ENCODE peak calls at places on chromosomes 2 and 18, in nine cellular contexts. One of them, this sample, is unnamed.
A peak's percentile ranks its signal among the peaks of the same experiment; 100 is the strongest.

GRCh38 chr2:29747786-29748470 is 173.5 kb downstream of the ALK start:
- DNase-seq in astrocyte: peak; percentile 99
- DNase-seq in B cell: no peak
- DNase-seq in cardiac muscle cell: peak; percentile 7
- DNase-seq in mucosa of descending colon: no peak
- DNase-seq in psoas muscle: no peak
- DNase-seq in adrenal gland: no peak
- DNase-seq in cardiac fibroblast: peak; percentile 98
- DNase-seq in K562: no peak
- DNase-seq in this sample: peak; percentile 25

GRCh38 chr18:48939368-48940097 is 11.2 kb downstream of the SMAD7 start:
- DNase-seq in astrocyte: peak; percentile 65
- DNase-seq in B cell: no peak
- DNase-seq in cardiac muscle cell: peak; percentile 68
- DNase-seq in mucosa of descending colon: no peak
- DNase-seq in psoas muscle: no peak
- DNase-seq in adrenal gland: peak; percentile 63
- DNase-seq in cardiac fibroblast: peak; percentile 49
- DNase-seq in K562: no peak
- DNase-seq in this sample: no peak

GRCh38 chr2:62505649-62506420 is at the start of gene TMEM17:
- DNase-seq in astrocyte: peak; percentile 84
- DNase-seq in B cell: no peak
- DNase-seq in cardiac muscle cell: peak; percentile 97
- DNase-seq in mucosa of descending colon: peak; percentile 87
- DNase-seq in psoas muscle: peak; percentile 96
- DNase-seq in adrenal gland: peak; percentile 95
- DNase-seq in cardiac fibroblast: peak; percentile 95
- DNase-seq in K562: peak; percentile 83
- DNase-seq in this sample: peak; percentile 42

GRCh38 chr2:190069936-190070696 is 7.6 kb upstream of the MSTN start:
- DNase-seq in astrocyte: peak; percentile 45
- DNase-seq in B cell: no peak
- DNase-seq in cardiac muscle cell: peak; percentile 80
- DNase-seq in mucosa of descending colon: no peak
- DNase-seq in psoas muscle: no peak
- DNase-seq in adrenal gland: peak; percentile 57
- DNase-seq in cardiac fibroblast: peak; percentile 87
- DNase-seq in K562: peak; percentile 16
- DNase-seq in this sample: peak; percentile 47

GRCh38 chr18:28015671-28016070 is 161.3 kb downstream of the CDH2 start:
- DNase-seq in astrocyte: no peak
- DNase-seq in B cell: no peak
- DNase-seq in cardiac muscle cell: no peak
- DNase-seq in mucosa of descending colon: no peak
- DNase-seq in psoas muscle: no peak
- DNase-seq in adrenal gland: no peak
- DNase-seq in cardiac fibroblast: no peak
- DNase-seq in K562: no peak
- DNase-seq in this sample: no peak

GRCh38 chr2:233584210-233584609 is 17.6 kb upstream of the USP40 start:
- DNase-seq in astrocyte: no peak
- DNase-seq in B cell: no peak
- DNase-seq in cardiac muscle cell: no peak
- DNase-seq in mucosa of descending colon: no peak
- DNase-seq in psoas muscle: no peak
- DNase-seq in adrenal gland: no peak
- DNase-seq in cardiac fibroblast: no peak
- DNase-seq in K562: no peak
- DNase-seq in this sample: no peak

GRCh38 chr2:198073253-198073652 is 268.9 kb downstream of the PLCL1 start:
- DNase-seq in astrocyte: no peak
- DNase-seq in B cell: no peak
- DNase-seq in cardiac muscle cell: no peak
- DNase-seq in mucosa of descending colon: no peak
- DNase-seq in psoas muscle: no peak
- DNase-seq in adrenal gland: no peak
- DNase-seq in cardiac fibroblast: no peak
- DNase-seq in K562: no peak
- DNase-seq in this sample: no peak

GRCh38 chr2:29317801-29318485 is 202.7 kb downstream of the CLIP4 start:
- DNase-seq in astrocyte: no peak
- DNase-seq in B cell: no peak
- DNase-seq in cardiac muscle cell: no peak
- DNase-seq in mucosa of descending colon: no peak
- DNase-seq in psoas muscle: no peak
- DNase-seq in adrenal gland: no peak
- DNase-seq in cardiac fibroblast: no peak
- DNase-seq in K562: no peak
- DNase-seq in this sample: no peak

GRCh38 chr2:8239402-8240127 is 442.3 kb upstream of the ID2 start:
- DNase-seq in astrocyte: peak; percentile 18
- DNase-seq in B cell: no peak
- DNase-seq in cardiac muscle cell: no peak
- DNase-seq in mucosa of descending colon: no peak
- DNase-seq in psoas muscle: no peak
- DNase-seq in adrenal gland: no peak
- DNase-seq in cardiac fibroblast: no peak
- DNase-seq in K562: no peak
- DNase-seq in this sample: peak; percentile 72

GRCh38 chr2:200962821-200963128 is 685 bp downstream of the ORC2 start:
- DNase-seq in astrocyte: no peak
- DNase-seq in B cell: no peak
- DNase-seq in cardiac muscle cell: no peak
- DNase-seq in mucosa of descending colon: no peak
- DNase-seq in psoas muscle: no peak
- DNase-seq in adrenal gland: no peak
- DNase-seq in cardiac fibroblast: no peak
- DNase-seq in K562: no peak
- DNase-seq in this sample: no peak

GRCh38 chr2:181041661-181042060 is 61.3 kb downstream of the UBE2E3 start:
- DNase-seq in astrocyte: no peak
- DNase-seq in B cell: no peak
- DNase-seq in cardiac muscle cell: no peak
- DNase-seq in mucosa of descending colon: no peak
- DNase-seq in psoas muscle: no peak
- DNase-seq in adrenal gland: no peak
- DNase-seq in cardiac fibroblast: no peak
- DNase-seq in K562: no peak
- DNase-seq in this sample: peak; percentile 39

GRCh38 chr2:134140251-134140661 is 113.6 kb upstream of the MGAT5 start:
- DNase-seq in astrocyte: no peak
- DNase-seq in B cell: peak; percentile 30
- DNase-seq in cardiac muscle cell: no peak
- DNase-seq in mucosa of descending colon: no peak
- DNase-seq in psoas muscle: no peak
- DNase-seq in adrenal gland: peak; percentile 25
- DNase-seq in cardiac fibroblast: no peak
- DNase-seq in K562: no peak
- DNase-seq in this sample: no peak

GRCh38 chr2:203650860-203651613 is 55.4 kb upstream of the CD28 start:
- DNase-seq in astrocyte: peak; percentile 52
- DNase-seq in B cell: no peak
- DNase-seq in cardiac muscle cell: peak; percentile 80
- DNase-seq in mucosa of descending colon: no peak
- DNase-seq in psoas muscle: no peak
- DNase-seq in adrenal gland: peak; percentile 31
- DNase-seq in cardiac fibroblast: peak; percentile 82
- DNase-seq in K562: no peak
- DNase-seq in this sample: no peak

GRCh38 chr2:135650721-135651120 is 90.9 kb upstream of the UBXN4 start:
- DNase-seq in astrocyte: peak; percentile 5
- DNase-seq in B cell: no peak
- DNase-seq in cardiac muscle cell: no peak
- DNase-seq in mucosa of descending colon: no peak
- DNase-seq in psoas muscle: no peak
- DNase-seq in adrenal gland: no peak
- DNase-seq in cardiac fibroblast: no peak
- DNase-seq in K562: no peak
- DNase-seq in this sample: no peak

GRCh38 chr2:102034683-102035606 is 43.2 kb downstream of the IL1R2 start:
- DNase-seq in astrocyte: no peak
- DNase-seq in B cell: no peak
- DNase-seq in cardiac muscle cell: no peak
- DNase-seq in mucosa of descending colon: no peak
- DNase-seq in psoas muscle: no peak
- DNase-seq in adrenal gland: no peak
- DNase-seq in cardiac fibroblast: no peak
- DNase-seq in K562: no peak
- DNase-seq in this sample: no peak

GRCh38 chr2:102032368-102033027 is 40.7 kb downstream of the IL1R2 start:
- DNase-seq in astrocyte: no peak
- DNase-seq in B cell: no peak
- DNase-seq in cardiac muscle cell: no peak
- DNase-seq in mucosa of descending colon: no peak
- DNase-seq in psoas muscle: no peak
- DNase-seq in adrenal gland: no peak
- DNase-seq in cardiac fibroblast: peak; percentile 47
- DNase-seq in K562: no peak
- DNase-seq in this sample: no peak

GRCh38 chr2:102033028-102033749 is 41.4 kb downstream of the IL1R2 start:
- DNase-seq in astrocyte: peak; percentile 93
- DNase-seq in B cell: peak; percentile 50
- DNase-seq in cardiac muscle cell: peak; percentile 99
- DNase-seq in mucosa of descending colon: peak; percentile 65
- DNase-seq in psoas muscle: no peak
- DNase-seq in adrenal gland: peak; percentile 41
- DNase-seq in cardiac fibroblast: peak; percentile 90
- DNase-seq in K562: no peak
- DNase-seq in this sample: peak; percentile 25

GRCh38 chr2:102030855-102031527 is 39.2 kb downstream of the IL1R2 start:
- DNase-seq in astrocyte: no peak
- DNase-seq in B cell: no peak
- DNase-seq in cardiac muscle cell: no peak
- DNase-seq in mucosa of descending colon: no peak
- DNase-seq in psoas muscle: no peak
- DNase-seq in adrenal gland: no peak
- DNase-seq in cardiac fibroblast: no peak
- DNase-seq in K562: no peak
- DNase-seq in this sample: no peak

DNA sequence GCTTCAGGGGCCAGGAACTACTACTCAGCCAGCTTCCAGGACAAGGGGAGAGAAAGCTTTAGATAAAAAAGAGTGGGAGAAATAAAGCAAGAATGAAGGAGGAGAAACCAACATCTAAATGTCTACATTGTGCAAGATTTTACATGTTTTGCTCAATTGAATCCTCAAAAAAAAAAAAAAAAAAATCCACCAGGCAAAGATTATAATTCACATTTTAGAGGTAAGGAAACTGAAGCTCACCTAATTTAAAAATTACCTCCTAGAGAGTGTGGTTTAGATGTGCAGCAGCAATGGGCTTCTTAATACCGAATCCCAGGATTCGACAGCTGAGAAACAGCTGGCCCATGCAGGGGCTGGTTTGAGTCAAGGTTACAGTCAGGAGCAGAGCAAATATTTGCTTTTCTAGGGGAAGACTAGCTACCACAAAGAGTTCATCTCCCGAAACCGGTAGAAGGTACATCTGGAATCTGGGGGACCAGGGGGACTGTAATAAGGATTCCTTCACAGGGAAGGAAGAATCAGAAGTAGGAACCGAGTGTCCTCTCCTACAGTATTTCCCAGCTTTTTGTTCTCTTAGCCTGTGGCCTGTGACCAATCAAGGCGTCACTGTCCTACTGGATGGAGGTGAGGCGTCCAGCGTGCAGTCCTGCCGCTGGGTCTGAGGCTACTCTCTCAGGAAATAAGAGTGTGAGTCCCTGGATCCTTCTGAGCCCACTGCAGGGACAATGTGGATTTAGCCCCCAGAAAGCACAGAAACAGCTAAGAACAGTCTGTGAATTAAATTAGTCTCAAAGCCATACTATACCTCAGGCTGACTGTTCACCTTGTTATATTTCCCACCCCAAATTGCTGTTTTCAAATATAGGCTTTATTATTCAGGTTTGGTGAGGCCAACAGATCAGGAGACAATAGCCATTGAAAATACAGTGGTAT is 42.3 kb downstream of the IL1R2 start:
- DNase-seq in astrocyte: no peak
- DNase-seq in B cell: no peak
- DNase-seq in cardiac muscle cell: no peak
- DNase-seq in mucosa of descending colon: no peak
- DNase-seq in psoas muscle: no peak
- DNase-seq in adrenal gland: no peak
- DNase-seq in cardiac fibroblast: no peak
- DNase-seq in K562: no peak
- DNase-seq in this sample: no peak
- TF ChIP-seq CTCF in astrocyte: no peak
- TF ChIP-seq CTCF in B cell: no peak
- TF ChIP-seq CTCF in cardiac muscle cell: no peak
- TF ChIP-seq CTCF in mucosa of descending colon: no peak
- TF ChIP-seq CTCF in psoas muscle: no peak
- TF ChIP-seq CTCF in adrenal gland: no peak
- TF ChIP-seq CTCF in cardiac fibroblast: no peak
- TF ChIP-seq CTCF in K562: no peak
- TF ChIP-seq CTCF in this sample: no peak

GRCh38 chr2:145555360-145555759 is 1035.4 kb upstream of the ZEB2 start:
- DNase-seq in astrocyte: no peak
- DNase-seq in B cell: no peak
- DNase-seq in cardiac muscle cell: no peak
- DNase-seq in mucosa of descending colon: no peak
- DNase-seq in psoas muscle: no peak
- DNase-seq in adrenal gland: no peak
- DNase-seq in cardiac fibroblast: no peak
- DNase-seq in K562: no peak
- DNase-seq in this sample: no peak
- TF ChIP-seq CTCF in astrocyte: no peak
- TF ChIP-seq CTCF in B cell: no peak
- TF ChIP-seq CTCF in cardiac muscle cell: no peak
- TF ChIP-seq CTCF in mucosa of descending colon: no peak
- TF ChIP-seq CTCF in psoas muscle: no peak
- TF ChIP-seq CTCF in adrenal gland: no peak
- TF ChIP-seq CTCF in cardiac fibroblast: no peak
- TF ChIP-seq CTCF in K562: no peak
- TF ChIP-seq CTCF in this sample: no peak

DNA sequence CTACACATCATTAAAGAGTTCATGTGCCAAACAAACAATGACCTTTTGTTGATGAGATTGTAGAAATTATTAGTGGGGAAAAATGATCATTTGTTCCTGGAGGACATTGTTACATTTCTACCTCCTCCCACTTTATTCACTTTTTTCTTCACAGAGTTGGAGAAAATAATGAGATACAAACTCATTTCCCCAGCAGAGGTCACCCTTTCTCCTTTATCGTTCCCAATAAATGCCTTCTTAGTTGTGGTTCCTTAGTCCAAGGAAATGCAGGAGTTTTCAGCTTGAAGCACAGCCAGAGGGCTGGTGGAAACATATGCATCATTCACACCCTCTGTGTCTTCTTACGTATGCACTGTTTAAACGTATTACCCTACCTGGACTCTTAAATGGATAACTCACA is 108.8 kb downstream of the SLC4A3 start:
- DNase-seq in astrocyte: peak; percentile 73
- DNase-seq in B cell: no peak
- DNase-seq in cardiac muscle cell: peak; percentile 87
- DNase-seq in mucosa of descending colon: no peak
- DNase-seq in psoas muscle: no peak
- DNase-seq in adrenal gland: no peak
- DNase-seq in cardiac fibroblast: peak; percentile 82
- DNase-seq in K562: peak; percentile 25
- DNase-seq in this sample: no peak
- TF ChIP-seq CTCF in astrocyte: peak; percentile 61
- TF ChIP-seq CTCF in B cell: peak; percentile 55
- TF ChIP-seq CTCF in cardiac muscle cell: peak; percentile 58
- TF ChIP-seq CTCF in mucosa of descending colon: no peak
- TF ChIP-seq CTCF in psoas muscle: peak; percentile 56
- TF ChIP-seq CTCF in adrenal gland: peak; percentile 58
- TF ChIP-seq CTCF in cardiac fibroblast: peak; percentile 42
- TF ChIP-seq CTCF in K562: peak; percentile 63
- TF ChIP-seq CTCF in this sample: peak; percentile 38

GRCh38 chr2:187580462-187581124 is 26.4 kb upstream of the TFPI start:
- DNase-seq in astrocyte: peak; percentile 66
- DNase-seq in B cell: no peak
- DNase-seq in cardiac muscle cell: peak; percentile 88
- DNase-seq in mucosa of descending colon: no peak
- DNase-seq in psoas muscle: no peak
- DNase-seq in adrenal gland: no peak
- DNase-seq in cardiac fibroblast: peak; percentile 92
- DNase-seq in K562: peak; percentile 19
- DNase-seq in this sample: no peak
- TF ChIP-seq CTCF in astrocyte: peak; percentile 43
- TF ChIP-seq CTCF in B cell: no peak
- TF ChIP-seq CTCF in cardiac muscle cell: peak; percentile 33
- TF ChIP-seq CTCF in mucosa of descending colon: no peak
- TF ChIP-seq CTCF in psoas muscle: peak; percentile 64
- TF ChIP-seq CTCF in adrenal gland: peak; percentile 54
- TF ChIP-seq CTCF in cardiac fibroblast: peak; percentile 16
- TF ChIP-seq CTCF in K562: peak; percentile 88
- TF ChIP-seq CTCF in this sample: no peak

This sample was measured in activated CD8-positive, alpha-beta T cell treated with anti-CD3 and anti-CD28 coated beads for 36 hours.